ENCODE peak calls at places on chromosomes 12 and 14, in seven cellular contexts. L is GM04503, P is T-helper 17 cell, F is NCI-H1105, K is right atrium auricular region, S is NCI-H2171 treated with DMSO at 0.1 percent for 48 hours, D is progenitor cell of endocrine pancreas. W is an unnamed sample.

GRCh38 chr14:39247256-39247655 is 13.5 kb downstream of the MIA2 start:
- DNase-seq in L (peak), P (no peak), F (no peak), K (no peak), S (no peak), D (no peak), W (peak)

GRCh38 chr12:94768398-94769039 is 118.2 kb upstream of the TMCC3 start:
- DNase-seq in L (no peak), P (no peak), F (no peak), K (no peak), S (peak), D (no peak), W (no peak)

GRCh38 chr14:23372509-23372908 is at the start of gene IL25:
- DNase-seq in L (no peak), P (no peak), F (no peak), K (no peak), S (no peak), D (no peak), W (no peak)

GRCh38 chr14:104708606-104709268 is 15.3 kb upstream of the ADSS1 start:
- DNase-seq in L (no peak), P (peak), F (peak), K (no peak), S (peak), D (peak), W (no peak)

GRCh38 chr14:101957406-101958234 is 6.8 kb upstream of the DYNC1H1 start:
- DNase-seq in L (no peak), P (no peak), F (no peak), K (no peak), S (no peak), D (no peak), W (no peak)

GRCh38 chr12:68113644-68114043 is 45.9 kb downstream of the IFNG start:
- DNase-seq in L (no peak), P (no peak), F (peak), K (no peak), S (peak), D (no peak), W (no peak)

GRCh38 chr12:27008070-27008469 is 6.1 kb downstream of the TM7SF3 start:
- DNase-seq in L (no peak), P (no peak), F (no peak), K (no peak), S (no peak), D (no peak), W (no peak)

GRCh38 chr14:105532735-105533141 is 6.4 kb downstream of the TMEM121 start:
- DNase-seq in L (no peak), P (no peak), F (no peak), K (no peak), S (no peak), D (no peak), W (no peak)

GRCh38 chr14:74962059-74962458 is 6.7 kb upstream of the PGF start:
- DNase-seq in L (no peak), P (no peak), F (no peak), K (no peak), S (no peak), D (no peak), W (no peak)

GRCh38 chr12:7959278-7960063 is 23.5 kb upstream of the SLC2A3 start:
- DNase-seq in L (no peak), P (peak), F (no peak), K (no peak), S (no peak), D (no peak), W (no peak)

GRCh38 chr12:108797677-108798076 is 59.7 kb downstream of the SSH1 start:
- DNase-seq in L (no peak), P (no peak), F (no peak), K (no peak), S (no peak), D (no peak), W (no peak)

GRCh38 chr12:60489071-60489470 is 893.2 kb downstream of the SLC16A7 start:
- DNase-seq in L (no peak), P (no peak), F (no peak), K (no peak), S (no peak), D (no peak), W (no peak)

GRCh38 chr12:101713059-101713682 is 15.7 kb downstream of the CHPT1 start:
- DNase-seq in L (no peak), P (no peak), F (no peak), K (peak), S (no peak), D (no peak), W (no peak)

GRCh38 chr12:116113398-116114130 is 163.9 kb downstream of the MED13L start:
- DNase-seq in L (no peak), P (no peak), F (no peak), K (no peak), S (no peak), D (no peak), W (no peak)

GRCh38 chr12:119748512-119748911 is 80.6 kb downstream of the PRKAB1 start:
- DNase-seq in L (no peak), P (no peak), F (no peak), K (no peak), S (no peak), D (no peak), W (no peak)

GRCh38 chr14:67644428-67644827 is 24.7 kb downstream of the ARG2 start:
- DNase-seq in L (no peak), P (no peak), F (no peak), K (no peak), S (no peak), D (no peak), W (no peak)

GRCh38 chr14:68514611-68515194 is 278.2 kb downstream of the ZFP36L1 start:
- DNase-seq in L (no peak), P (no peak), F (no peak), K (no peak), S (no peak), D (no peak), W (no peak)

GRCh38 chr12:53320352-53321195 is 836 bp downstream of the AAAS start:
- DNase-seq in L (peak), P (no peak), F (no peak), K (no peak), S (no peak), D (no peak), W (no peak)

GRCh38 chr14:74176404-74176788 is 62.9 kb upstream of the VSX2 start:
- DNase-seq in L (no peak), P (no peak), F (no peak), K (no peak), S (no peak), D (no peak), W (no peak)

GRCh38 chr12:112163471-112164325 is 38.3 kb downstream of the TRAFD1 start:
- DNase-seq in L (no peak), P (no peak), F (no peak), K (no peak), S (no peak), D (no peak), W (no peak)

GRCh38 chr12:79686171-79686570 is 4.6 kb downstream of the PAWR start:
- DNase-seq in L (no peak), P (no peak), F (no peak), K (no peak), S (no peak), D (no peak), W (no peak)

GRCh38 chr12:71685312-71685906 is 473 bp upstream of the TMEM19 start:
- DNase-seq in L (no peak), P (no peak), F (no peak), K (no peak), S (no peak), D (no peak), W (no peak)

GRCh38 chr14:89041245-89041585 is 216.8 kb downstream of the TTC8 start:
- DNase-seq in L (no peak), P (no peak), F (peak), K (no peak), S (peak), D (no peak), W (no peak)

GRCh38 chr12:71938728-71939385 is at the start of gene TPH2:
- DNase-seq in L (no peak), P (peak), F (no peak), K (no peak), S (no peak), D (peak), W (no peak)

GRCh38 chr14:53032161-53032803 is 81.4 kb upstream of the FERMT2 start:
- DNase-seq in L (peak), P (no peak), F (no peak), K (no peak), S (no peak), D (no peak), W (peak)

GRCh38 chr12:76312314-76312713 is 35.9 kb downstream of the BBS10 start:
- DNase-seq in L (no peak), P (no peak), F (no peak), K (peak), S (no peak), D (no peak), W (no peak)

GRCh38 chr14:88379706-88380343 is 5.6 kb upstream of the SPATA7 start:
- DNase-seq in L (no peak), P (no peak), F (no peak), K (no peak), S (no peak), D (no peak), W (no peak)

GRCh38 chr14:54797556-54797955 is 105.1 kb downstream of the GCH1 start:
- DNase-seq in L (no peak), P (no peak), F (no peak), K (no peak), S (no peak), D (no peak), W (no peak)

GRCh38 chr12:100724071-100724470 is 70.5 kb upstream of the ANO4 start:
- DNase-seq in L (no peak), P (no peak), F (no peak), K (no peak), S (no peak), D (no peak), W (no peak)

GRCh38 chr12:32944195-32944594 is 47.6 kb upstream of the PKP2 start:
- DNase-seq in L (no peak), P (no peak), F (no peak), K (no peak), S (no peak), D (no peak), W (no peak)

GRCh38 chr14:89621009-89621421 is 204.0 kb upstream of the FOXN3 start:
- DNase-seq in L (no peak), P (peak), F (no peak), K (no peak), S (peak), D (no peak), W (no peak)

GRCh38 chr14:100295376-100296105 is 10.7 kb downstream of the SLC25A29 start:
- DNase-seq in L (no peak), P (no peak), F (no peak), K (no peak), S (no peak), D (no peak), W (no peak)

GRCh38 chr12:6236641-6236940 is 36.4 kb downstream of the CD9 start:
- DNase-seq in L (no peak), P (no peak), F (no peak), K (no peak), S (no peak), D (no peak), W (no peak)

GRCh38 chr12:1488908-1489381 is 105.4 kb downstream of the FBXL14 start:
- DNase-seq in L (peak), P (no peak), F (no peak), K (no peak), S (no peak), D (no peak), W (peak)

GRCh38 chr12:12704593-12705230 is 8.7 kb upstream of the GPR19 start:
- DNase-seq in L (peak), P (no peak), F (peak), K (no peak), S (peak), D (no peak), W (peak)

W was measured in BJ.